ENCODE peak calls at places on chromosomes 12 and 14, in eight cellular contexts. Y is right lobe of liver; H is EH; X is IMR-90; S is dorsolateral prefrontal cortex; P is renal cortical epithelial cell; Q is Peyer's patch; C is activated CD4-positive, alpha-beta T cell treated with anti-CD3 and anti-CD28 coated beads, Interleukin-2, amount 50 U/mL, for 1 hour. L is an unnamed sample.

GRCh38 chr12:108811411-108812185 is 45.8 kb downstream of the SSH1 start:
- DNase-seq in S (no peak), Q (no peak), H (peak), C (no peak), X (no peak), P (no peak), Y (no peak), L (no peak)

GRCh38 chr12:2640709-2641108 is 154.1 kb upstream of the FKBP4 start:
- DNase-seq in P (peak), H (peak), Q (peak), Y (no peak), C (no peak), S (peak), X (peak), L (no peak)

GRCh38 chr12:58557156-58557555 is 363.1 kb downstream of the LRIG3 start:
- DNase-seq in Y (no peak), P (peak), C (no peak), H (peak), X (peak), Q (no peak), S (no peak), L (no peak)

GRCh38 chr14:72443991-72444431 is 449.9 kb downstream of the DPF3 start:
- DNase-seq in H (no peak), Q (peak), C (peak), P (no peak), S (no peak), Y (no peak), X (no peak), L (no peak)

GRCh38 chr14:101033006-101033405 is 129.5 kb upstream of the RTL1 start:
- DNase-seq in P (no peak), Q (peak), Y (no peak), X (no peak), S (no peak), C (no peak), H (no peak), L (no peak)

GRCh38 chr12:48978291-48978740 is at the start of gene WNT1:
- DNase-seq in H (no peak), Y (no peak), C (no peak), P (no peak), S (no peak), X (no peak), Q (no peak), L (peak)

GRCh38 chr14:37594916-37595808 is at the start of the genes FOXA1 and TTC6:
- DNase-seq in Q (peak), S (no peak), P (no peak), H (peak), X (peak), C (no peak), Y (peak), L (peak)

GRCh38 chr12:75308279-75308678 is 21.8 kb downstream of the CAPS2 start:
- DNase-seq in S (no peak), Y (no peak), Q (no peak), C (no peak), H (no peak), X (no peak), P (no peak), L (no peak)

GRCh38 chr12:10214131-10214876 is 1.6 kb downstream of the GABARAPL1 start:
- DNase-seq in Y (no peak), H (peak), C (no peak), Q (no peak), P (peak), X (peak), S (no peak), L (no peak)

GRCh38 chr14:23175823-23176222 is 7.6 kb downstream of the SLC7A8 start:
- DNase-seq in Y (no peak), X (peak), P (peak), C (no peak), Q (no peak), S (no peak), H (peak), L (no peak)

GRCh38 chr12:13250416-13250815 is 53.9 kb downstream of the EMP1 start:
- DNase-seq in Q (no peak), S (no peak), Y (no peak), P (peak), C (no peak), H (peak), X (peak), L (no peak)

GRCh38 chr14:72947366-72948160 is 21.3 kb downstream of the DCAF4 start:
- DNase-seq in X (no peak), Y (no peak), H (no peak), P (peak), Q (no peak), C (no peak), S (no peak), L (no peak)

GRCh38 chr14:60165547-60165876 is 314 bp upstream of the DHRS7 start:
- DNase-seq in Y (no peak), S (no peak), X (no peak), P (no peak), C (no peak), Q (no peak), H (no peak), L (no peak)

GRCh38 chr12:121514184-121514742 is 66.6 kb downstream of the KDM2B start:
- DNase-seq in P (no peak), Y (no peak), X (no peak), Q (no peak), S (no peak), H (no peak), C (no peak), L (peak)

GRCh38 chr12:459430-460258 is at the start of gene B4GALNT3:
- DNase-seq in C (peak), Y (peak), S (no peak), P (peak), X (no peak), Q (peak), H (peak), L (peak)

GRCh38 chr14:56118611-56119181 is 485 bp downstream of the PELI2 start:
- DNase-seq in Y (peak), X (no peak), Q (peak), H (peak), S (no peak), P (no peak), C (peak), L (peak)

GRCh38 chr14:52692248-52692962 is 3.0 kb downstream of the ERO1A start:
- DNase-seq in P (no peak), X (peak), H (peak), Y (no peak), Q (peak), S (no peak), C (no peak), L (peak)

GRCh38 chr14:102829106-102829505 is 51.9 kb downstream of the TRAF3 start:
- DNase-seq in C (no peak), S (no peak), Q (no peak), H (no peak), P (no peak), Y (no peak), X (peak), L (no peak)

GRCh38 chr12:108621161-108621560 is 12.5 kb downstream of the SELPLG start:
- DNase-seq in Q (no peak), H (no peak), X (no peak), S (no peak), C (no peak), Y (no peak), P (no peak), L (no peak)

GRCh38 chr12:132306885-132307191 is 22.6 kb downstream of the GALNT9 start:
- DNase-seq in Y (peak), C (no peak), H (no peak), S (no peak), P (no peak), Q (no peak), X (no peak), L (no peak)

GRCh38 chr14:31442284-31442683 is 15.0 kb downstream of the DTD2 start:
- DNase-seq in H (no peak), Y (no peak), P (no peak), C (no peak), Q (no peak), S (no peak), X (no peak), L (no peak)

GRCh38 chr12:82688619-82689018 is 1.9 kb downstream of the TMTC2 start:
- DNase-seq in Y (no peak), P (no peak), S (no peak), H (no peak), X (no peak), C (no peak), Q (no peak), L (no peak)